ENCODE peak calls at places on chromosome 5, in nine cellular contexts. D is SK-N-SH, M is MM.1S, F is hepatocyte, G is PC-3, C is GM23248, E is GM23338, U is HCT116, B is neural progenitor cell. N is an unnamed sample.

GRCh38 chr5:145668714-145669113 is 166.4 kb downstream of the PRELID2 start:
- DNase-seq in G (peak; percentile 23), D (no peak), B (no peak), M (no peak), F (peak; percentile 23), U (no peak), E (no peak), C (no peak), N (no peak)

GRCh38 chr5:57338068-57338848 is 144.4 kb downstream of the ACTBL2 start:
- DNase-seq in U (peak; percentile 44), D (peak; percentile 33), E (peak; percentile 82), B (peak; percentile 67), M (peak; percentile 55), G (peak; percentile 62), F (peak; percentile 62), C (peak; percentile 50), N (peak; percentile 46)

GRCh38 chr5:54533541-54534179 is 16.1 kb downstream of the SNX18 start:
- DNase-seq in U (no peak), M (no peak), C (peak; percentile 41), B (peak; percentile 65), G (no peak), E (peak; percentile 60), F (peak; percentile 57), D (no peak), N (no peak)

GRCh38 chr5:112142769-112143270 is 276.3 kb downstream of the EPB41L4A start:
- DNase-seq in G (peak; percentile 64), M (no peak), E (no peak), C (peak; percentile 83), F (peak; percentile 11), B (no peak), U (no peak), D (no peak), N (no peak)

GRCh38 chr5:136212252-136212721 is 19.3 kb upstream of the SMIM32 start:
- DNase-seq in M (peak; percentile 48), U (peak; percentile 24), D (peak; percentile 81), F (peak; percentile 76), B (peak; percentile 73), E (peak; percentile 80), G (peak; percentile 55), C (peak; percentile 60), N (peak; percentile 57)

GRCh38 chr5:76836181-76836580 is 13.6 kb upstream of the S100Z start:
- DNase-seq in U (no peak), M (no peak), D (no peak), B (no peak), F (no peak), G (peak; percentile 29), C (no peak), E (no peak), N (no peak)

GRCh38 chr5:157222506-157223230 is 42.0 kb downstream of the ITK start:
- DNase-seq in C (peak; percentile 84), D (no peak), E (no peak), M (peak; percentile 26), G (peak; percentile 42), B (no peak), F (peak; percentile 15), U (no peak), N (no peak)

GRCh38 chr5:136109453-136109852 is 23.2 kb upstream of the SMAD5 start:
- DNase-seq in G (no peak), D (no peak), E (no peak), C (no peak), M (no peak), B (no peak), U (no peak), F (no peak), N (no peak)

GRCh38 chr5:145981612-145982571 is 45.5 kb downstream of the SH3RF2 start:
- DNase-seq in M (no peak), C (no peak), B (no peak), G (peak; percentile 83), E (no peak), F (no peak), D (no peak), U (no peak), N (no peak)

GRCh38 chr5:1525624-1525985 is 1.8 kb upstream of the LPCAT1 start:
- DNase-seq in F (no peak), E (no peak), C (no peak), B (no peak), U (no peak), G (no peak), D (no peak), M (no peak), N (peak; percentile 87)

GRCh38 chr5:14110196-14110595 is 32.9 kb upstream of the TRIO start:
- DNase-seq in C (peak; percentile 51), B (no peak), G (no peak), M (no peak), D (no peak), E (no peak), F (no peak), U (no peak), N (no peak)

GRCh38 chr5:136042665-136043121 is 13.9 kb downstream of the TGFBI start:
- DNase-seq in B (peak; percentile 70), D (no peak), C (peak; percentile 49), U (no peak), M (no peak), G (peak; percentile 71), F (peak; percentile 59), E (no peak), N (peak; percentile 63)

GRCh38 chr5:886716-887325 is 5.8 kb downstream of the BRD9 start:
- DNase-seq in E (no peak), B (no peak), U (no peak), D (no peak), C (no peak), M (no peak), F (no peak), G (no peak), N (no peak)

GRCh38 chr5:1480217-1480616 is 35.0 kb upstream of the SLC6A3 start:
- DNase-seq in B (no peak), G (no peak), U (no peak), D (no peak), C (no peak), E (peak; percentile 48), M (no peak), F (no peak), N (no peak)

GRCh38 chr5:76386360-76386759 is 16.7 kb upstream of the IQGAP2 start:
- DNase-seq in E (no peak), U (no peak), F (no peak), M (no peak), G (no peak), D (no peak), C (no peak), B (no peak), N (no peak)

GRCh38 chr5:107930092-107930491 is 259.4 kb upstream of the EFNA5 start:
- DNase-seq in C (no peak), M (no peak), F (no peak), B (no peak), U (no peak), G (no peak), E (no peak), D (no peak), N (no peak)

GRCh38 chr5:77231470-77232138 is 21.1 kb downstream of the PDE8B start:
- DNase-seq in C (no peak), M (no peak), E (peak; percentile 8), F (no peak), U (no peak), B (no peak), G (no peak), D (no peak), N (no peak)

GRCh38 chr5:160188151-160188967 is 40.9 kb upstream of the FABP6 start:
- DNase-seq in E (peak; percentile 96), U (no peak), B (peak; percentile 70), M (no peak), F (peak; percentile 86), C (peak; percentile 72), D (no peak), G (peak; percentile 39), N (no peak)

GRCh38 chr5:149043641-149044040 is 19.2 kb downstream of the SH3TC2 start:
- DNase-seq in C (no peak), E (no peak), M (no peak), U (no peak), B (no peak), F (no peak), D (no peak), G (no peak), N (no peak)

GRCh38 chr5:112551437-112552018 is 132.5 kb upstream of the EPB41L4A start:
- DNase-seq in D (peak; percentile 42), B (peak; percentile 77), U (peak; percentile 59), M (peak; percentile 59), F (peak; percentile 85), C (peak; percentile 83), G (peak; percentile 65), E (peak; percentile 77), N (peak; percentile 75)

GRCh38 chr5:23028445-23028844 is 175.3 kb upstream of the CDH12 start:
- DNase-seq in C (no peak), G (no peak), E (no peak), U (no peak), B (no peak), F (no peak), M (no peak), D (no peak), N (no peak)

GRCh38 chr5:43197535-43197934 is 5.5 kb downstream of the NIM1K start:
- DNase-seq in U (no peak), D (no peak), F (no peak), B (no peak), E (no peak), G (no peak), C (no peak), M (no peak), N (no peak)
- TF ChIP-seq EZH2phosphoT487 in U (no peak), D (no peak), F (no peak), B (no peak), E (no peak), G (no peak), C (no peak), M (no peak), N (no peak)

GRCh38 chr5:97918057-97918456 is 735.0 kb upstream of the RIOK2 start:
- DNase-seq in U (no peak), E (no peak), D (no peak), C (no peak), G (no peak), F (no peak), B (no peak), M (no peak), N (no peak)
- H3K4me2 ChIP-seq in U (no peak overlapping the region), E (no peak overlapping the region), D (no peak overlapping the region), C (no peak overlapping the region), G (no peak overlapping the region), F (no peak overlapping the region), B (no peak overlapping the region), M (no peak overlapping the region), N (no peak overlapping the region)

DNA sequence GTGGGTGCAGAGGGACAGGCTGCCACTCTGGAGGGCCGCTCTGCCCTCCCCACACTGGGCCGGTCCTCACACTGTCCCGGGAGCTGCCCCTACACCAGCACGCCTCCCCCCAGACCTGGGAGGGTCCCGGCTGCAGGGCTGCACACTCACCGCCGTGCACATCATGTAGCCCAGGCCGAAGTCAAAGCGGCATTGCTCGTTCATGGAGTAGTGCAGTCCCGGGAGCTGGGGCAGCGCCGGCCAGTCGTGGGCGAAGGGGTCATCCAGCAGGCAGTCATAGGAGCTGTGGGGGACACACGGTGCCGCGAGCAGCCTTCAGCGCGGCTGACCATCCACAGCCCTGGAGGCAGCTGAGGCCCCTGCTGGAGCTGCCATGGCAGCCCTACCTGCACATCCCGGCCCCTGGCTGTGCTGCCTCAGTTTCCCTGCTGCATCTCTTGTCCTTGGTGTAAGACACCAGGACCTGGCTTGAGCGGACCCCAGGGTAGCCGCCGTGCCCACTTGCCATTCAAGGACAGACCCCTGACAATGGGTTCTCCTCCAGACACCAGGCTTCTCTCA is 93.2 kb downstream of the ZNF354C start:
- DNase-seq in F (no peak), D (no peak), B (no peak), U (no peak), M (no peak), C (no peak), G (no peak), E (no peak), N (no peak)
- TF ChIP-seq EZH2phosphoT487 in F (no peak), D (no peak), B (no peak), U (no peak), M (no peak), C (no peak), G (no peak), E (no peak), N (no peak)

GRCh38 chr5:18744990-18745590 is 1110.8 kb downstream of the TAF11L14 start:
- DNase-seq in D (no peak), G (no peak), C (no peak), E (no peak), B (no peak), U (no peak), F (no peak), M (peak; percentile 86), N (peak; percentile 9)
- H3K4me2 ChIP-seq in D (peak overlapping the region; percentile 88), G (peak overlapping the region; percentile 96), C (no peak overlapping the region), E (no peak overlapping the region), B (no peak overlapping the region), U (no peak overlapping the region), F (no peak overlapping the region), M (peak overlapping the region; percentile 82), N (peak overlapping the region; percentile 79)